ENCODE peak calls at places on chromosomes 3 and 15, in ten cellular contexts. J is GM23338, Y is IMR-90, R is retinal pigment epithelial cell, K is suprapubic skin, B is B cell, P is gastrocnemius medialis, H is mammary epithelial cell, E is cardiac fibroblast, I is right atrium auricular region. A is an unnamed sample.

GRCh38 chr3:126548556-126549466 is 9.9 kb downstream of the C3orf22 start:
- DNase-seq in K (peak), R (no peak), E (no peak), B (no peak), J (no peak), P (no peak), I (peak), Y (no peak), H (no peak), A (no peak)

GRCh38 chr3:36740822-36741221 is 23.5 kb downstream of the DCLK3 start:
- DNase-seq in R (no peak), I (no peak), H (no peak), J (no peak), K (no peak), Y (no peak), P (no peak), E (no peak), B (no peak), A (no peak)

GRCh38 chr3:10006762-10007090 is 19.5 kb upstream of the FANCD2 start:
- DNase-seq in K (no peak), R (no peak), B (no peak), I (no peak), H (no peak), P (no peak), E (no peak), J (no peak), Y (no peak), A (no peak)

GRCh38 chr3:105611304-105612192 is 244.8 kb downstream of the ALCAM start:
- DNase-seq in J (peak), E (no peak), K (no peak), B (no peak), Y (no peak), H (peak), P (no peak), R (no peak), I (no peak), A (no peak)

GRCh38 chr3:194136519-194137313 is 768 bp downstream of the HES1 start:
- DNase-seq in E (peak), Y (peak), R (no peak), K (peak), H (no peak), J (peak), P (peak), I (peak), B (peak), A (peak)

GRCh38 chr3:197791120-197792018 is at the start of gene LRCH3:
- DNase-seq in B (peak), E (peak), I (peak), Y (peak), R (no peak), H (peak), J (peak), K (peak), P (peak), A (peak)

GRCh38 chr3:161401389-161401788 is 30.1 kb upstream of the SPTSSB start:
- DNase-seq in E (peak), P (no peak), R (no peak), Y (no peak), I (no peak), H (peak), B (no peak), J (no peak), K (no peak), A (no peak)

GRCh38 chr3:47961815-47962606 is 54.2 kb downstream of the MAP4 start:
- DNase-seq in R (no peak), K (no peak), Y (no peak), P (no peak), I (no peak), J (peak), H (peak), E (peak), B (no peak), A (peak)

GRCh38 chr15:78072080-78072892 is 5.2 kb downstream of the TBC1D2B start:
- DNase-seq in Y (peak), K (peak), E (peak), R (peak), B (no peak), H (no peak), J (no peak), I (no peak), P (peak), A (no peak)

GRCh38 chr3:114272271-114272670 is 21.6 kb upstream of the TIGIT start:
- DNase-seq in I (no peak), J (no peak), B (no peak), H (no peak), Y (no peak), K (no peak), R (no peak), P (no peak), E (peak), A (no peak)

GRCh38 chr15:97420116-97420515 is 540.4 kb upstream of the ARRDC4 start:
- DNase-seq in H (no peak), B (no peak), R (no peak), Y (no peak), E (no peak), J (no peak), P (no peak), K (no peak), I (no peak), A (no peak)

GRCh38 chr3:138818175-138818574 is 16.6 kb downstream of the PIK3CB start:
- DNase-seq in I (no peak), R (no peak), E (no peak), H (no peak), P (no peak), K (no peak), J (no peak), Y (no peak), B (no peak), A (no peak)

GRCh38 chr3:126112531-126113237 is 28.8 kb upstream of the SLC41A3 start:
- DNase-seq in J (no peak), K (peak), Y (no peak), E (no peak), B (no peak), H (no peak), R (no peak), I (no peak), P (peak), A (no peak)

GRCh38 chr3:145370870-145371269 is 790.1 kb downstream of the PLOD2 start:
- DNase-seq in B (no peak), Y (no peak), H (no peak), J (no peak), I (no peak), P (no peak), K (no peak), R (no peak), E (no peak), A (no peak)

GRCh38 chr15:85133709-85134108 is 152.1 kb downstream of the PDE8A start:
- DNase-seq in R (no peak), E (no peak), Y (no peak), P (no peak), B (no peak), I (no peak), J (no peak), H (no peak), K (no peak), A (no peak)

GRCh38 chr3:131501949-131502348 is 822 bp downstream of the MRPL3 start:
- DNase-seq in B (no peak), J (no peak), R (no peak), H (peak), E (no peak), P (no peak), K (no peak), Y (no peak), I (no peak), A (peak)

GRCh38 chr15:78979456-78980320 is 34.8 kb upstream of the CTSH start:
- DNase-seq in R (peak), J (peak), B (peak), E (peak), I (no peak), H (peak), K (no peak), P (no peak), Y (peak), A (peak)

GRCh38 chr3:144286235-144286910 is 314.8 kb downstream of the DIPK2A start:
- DNase-seq in Y (no peak), B (no peak), P (no peak), E (no peak), I (no peak), R (no peak), J (no peak), K (no peak), H (no peak), A (no peak)

GRCh38 chr3:127406309-127407025 is 118.6 kb upstream of the PRR20G start:
- DNase-seq in Y (peak), K (no peak), I (no peak), H (peak), P (no peak), R (no peak), B (no peak), E (no peak), J (peak), A (peak)

GRCh38 chr3:63908081-63908736 is 4.0 kb downstream of the SCAANT1 start:
- DNase-seq in B (no peak), J (peak), R (no peak), Y (peak), K (no peak), H (no peak), E (peak), I (no peak), P (no peak), A (no peak)

GRCh38 chr15:99409097-99409473 is 156.7 kb upstream of the MEF2A start:
- DNase-seq in H (peak), Y (peak), P (peak), I (peak), B (peak), J (peak), K (peak), R (no peak), E (peak), A (peak)

GRCh38 chr3:56802411-56802745 is 629 bp upstream of the ARHGEF3 start:
- DNase-seq in I (no peak), E (no peak), K (no peak), P (no peak), Y (no peak), R (no peak), B (no peak), J (no peak), H (no peak), A (no peak)

GRCh38 chr15:48432688-48433087 is 101.5 kb downstream of the DUT start:
- DNase-seq in E (no peak), P (no peak), R (no peak), B (no peak), H (no peak), Y (no peak), J (no peak), I (no peak), K (no peak), A (no peak)

GRCh38 chr15:64009798-64010241 is 36.5 kb downstream of the DAPK2 start:
- DNase-seq in K (no peak), H (peak), I (no peak), P (no peak), J (no peak), B (peak), Y (peak), R (no peak), E (peak), A (peak)

GRCh38 chr15:64013179-64014043 is 32.9 kb downstream of the DAPK2 start:
- DNase-seq in E (peak), R (peak), I (no peak), H (peak), K (no peak), B (no peak), Y (no peak), J (no peak), P (peak), A (peak)

GRCh38 chr15:64008177-64008576 is 38.1 kb downstream of the DAPK2 start:
- DNase-seq in H (no peak), B (no peak), E (no peak), Y (no peak), I (no peak), P (no peak), R (no peak), K (no peak), J (no peak), A (no peak)

GRCh38 chr15:64009241-64009640 is 37.0 kb downstream of the DAPK2 start:
- DNase-seq in I (no peak), E (peak), K (no peak), J (no peak), Y (no peak), R (no peak), B (no peak), P (peak), H (peak), A (peak)

GRCh38 chr15:64010719-64011118 is 35.6 kb downstream of the DAPK2 start:
- DNase-seq in I (peak), P (peak), H (peak), Y (peak), E (peak), J (no peak), B (peak), R (peak), K (no peak), A (peak)
- TF ChIP-seq CTCF in I (no peak), P (no peak), H (no peak), Y (no peak), E (no peak), J (no peak), B (peak), R (no peak), K (no peak), A (no peak)

DNA sequence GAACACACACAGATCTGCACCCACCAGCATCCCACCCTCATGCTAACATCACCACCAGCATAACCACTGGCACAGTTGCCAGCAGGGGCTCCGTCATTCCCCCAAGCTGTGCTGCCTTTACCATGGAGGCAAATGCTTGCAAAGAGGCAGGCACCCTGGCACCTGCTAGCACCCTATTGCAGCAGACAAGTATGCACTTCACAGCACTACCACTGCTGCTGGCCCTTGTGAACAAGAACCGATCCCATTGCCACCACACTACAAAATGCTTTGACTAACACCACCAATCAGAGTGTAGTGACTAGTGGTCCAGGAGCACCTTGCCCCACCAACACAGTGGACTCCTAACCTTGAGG is 862.2 kb upstream of the DPPA4 start:
- DNase-seq in Y (no peak), K (no peak), R (no peak), P (no peak), H (no peak), I (no peak), J (no peak), B (no peak), E (no peak), A (no peak)
- TF ChIP-seq CTCF in Y (no peak), K (no peak), R (no peak), P (no peak), H (no peak), I (no peak), J (no peak), B (no peak), E (no peak), A (no peak)

GRCh38 chr3:50532062-50532705 is 28.8 kb upstream of the CACNA2D2 start:
- DNase-seq in J (no peak), P (no peak), E (no peak), B (no peak), Y (no peak), K (no peak), R (no peak), I (no peak), H (no peak), A (no peak)
- TF ChIP-seq CTCF in J (no peak), P (no peak), E (no peak), B (no peak), Y (no peak), K (no peak), R (no peak), I (no peak), H (no peak), A (no peak)

DNA sequence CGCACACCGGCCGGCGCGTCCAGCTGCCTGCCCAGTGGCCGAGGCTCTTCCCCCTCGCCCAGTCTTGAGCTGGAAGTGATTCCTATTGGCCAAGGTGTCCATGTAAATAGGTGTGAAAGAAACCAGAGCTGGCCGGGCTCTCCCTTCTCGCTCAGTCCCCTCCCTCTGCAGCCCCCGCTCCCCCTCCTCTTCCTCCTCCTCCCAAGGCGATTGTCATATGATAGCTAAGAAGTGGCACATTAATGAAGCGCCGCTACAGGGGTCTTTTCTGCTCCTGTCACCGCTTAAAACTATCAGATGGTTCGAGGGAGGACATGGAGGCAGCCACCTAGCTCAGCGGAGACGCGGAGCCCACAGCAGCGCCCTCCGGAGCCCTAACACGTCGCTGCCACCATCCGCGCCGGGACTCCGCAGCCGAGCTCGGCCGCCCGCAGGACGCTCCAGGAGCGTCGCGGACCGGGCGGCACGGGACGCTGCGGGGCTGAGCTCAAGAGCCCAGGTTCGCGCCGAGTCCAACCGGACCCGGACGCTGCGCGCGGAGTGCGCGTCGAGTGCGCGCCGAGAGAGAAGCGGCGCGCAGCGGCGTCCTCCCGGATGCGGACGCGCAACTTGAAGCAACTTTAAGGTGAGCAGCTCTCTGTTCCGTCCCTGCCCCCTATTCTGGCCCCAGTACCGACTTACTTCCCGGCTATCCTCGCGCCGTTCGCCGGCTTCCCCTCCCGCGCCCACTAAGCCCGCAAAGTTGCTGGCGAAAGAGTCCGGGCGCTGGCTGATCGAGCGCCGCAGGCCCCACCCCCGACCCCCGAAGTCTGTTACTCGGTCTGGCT is at the start of gene FOXB1:
- DNase-seq in E (no peak), P (no peak), Y (no peak), B (peak), H (no peak), K (no peak), R (no peak), I (no peak), J (peak), A (peak)
- TF ChIP-seq CTCF in E (no peak), P (no peak), Y (no peak), B (no peak), H (no peak), K (no peak), R (peak), I (no peak), J (no peak), A (peak)

DNA sequence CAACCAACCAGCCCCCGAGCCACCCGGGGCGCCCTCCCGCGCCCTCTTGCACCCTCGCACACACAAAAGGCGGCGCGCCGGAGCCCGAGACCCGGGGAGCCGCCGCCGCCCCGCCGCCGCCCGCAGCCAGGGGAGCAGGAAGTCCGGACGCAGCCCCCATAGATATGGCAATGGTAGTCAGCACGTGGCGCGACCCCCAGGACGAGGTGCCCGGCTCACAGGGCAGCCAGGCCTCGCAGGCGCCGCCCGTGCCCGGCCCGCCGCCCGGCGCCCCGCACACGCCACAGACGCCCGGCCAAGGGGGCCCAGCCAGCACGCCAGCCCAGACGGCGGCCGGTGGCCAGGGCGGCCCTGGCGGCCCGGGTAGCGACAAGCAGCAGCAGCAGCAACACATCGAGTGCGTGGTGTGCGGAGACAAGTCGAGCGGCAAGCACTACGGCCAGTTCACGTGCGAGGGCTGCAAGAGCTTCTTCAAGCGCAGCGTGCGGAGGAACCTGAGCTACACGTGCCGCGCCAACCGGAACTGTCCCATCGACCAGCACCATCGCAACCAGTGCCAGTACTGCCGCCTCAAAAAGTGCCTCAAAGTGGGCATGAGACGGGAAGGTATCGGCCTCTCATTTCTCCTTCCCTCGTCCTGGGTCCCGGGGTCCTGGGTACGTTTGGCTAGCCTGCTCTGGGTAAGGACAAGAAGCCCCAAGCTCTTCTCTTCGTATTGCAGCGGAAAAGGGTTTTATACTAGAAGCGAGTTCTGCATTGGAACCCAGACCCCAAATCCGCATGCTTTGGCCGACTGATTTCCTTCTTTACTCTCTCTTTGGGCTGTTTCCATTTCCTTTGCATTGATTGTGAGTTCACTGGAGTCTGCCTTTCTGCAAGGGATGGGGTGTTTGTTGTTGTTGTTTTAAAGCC is 1.7 kb downstream of the NR2F2 start:
- DNase-seq in B (no peak), H (no peak), R (no peak), J (peak), I (no peak), P (peak), K (no peak), E (peak), Y (no peak), A (no peak)
- TF ChIP-seq CTCF in B (no peak), H (no peak), R (no peak), J (no peak), I (no peak), P (peak), K (no peak), E (no peak), Y (no peak), A (no peak)

GRCh38 chr3:116524455-116524854 is 79.2 kb upstream of the LSAMP start:
- DNase-seq in P (no peak), K (no peak), E (no peak), Y (peak), B (no peak), R (no peak), J (no peak), H (no peak), I (no peak), A (no peak)
- TF ChIP-seq CTCF in P (no peak), K (no peak), E (no peak), Y (no peak), B (no peak), R (no peak), J (no peak), H (no peak), I (no peak), A (no peak)